ENCODE peak calls at places on chromosomes 6 and 20, in four cellular contexts. U is GM12878, X is HepG2, A is H1. H is an unnamed sample.

GRCh38 chr20:50412069-50412468 is 98.1 kb upstream of the PTPN1 start:
- DNase-seq in X (no peak), U (no peak), A (no peak), H (no peak)

GRCh38 chr20:5077761-5078387 is 41.9 kb downstream of the PCNA start:
- DNase-seq in A (no peak), U (no peak), X (no peak), H (no peak)

GRCh38 chr20:42484335-42484734 is 705.4 kb downstream of the PTPRT start:
- DNase-seq in U (no peak), X (no peak), A (no peak), H (no peak)

GRCh38 chr6:27040244-27041042 is 207.1 kb upstream of the PRSS16 start:
- DNase-seq in U (no peak), X (peak; percentile 66), A (no peak), H (no peak)

GRCh38 chr6:83605517-83605916 is 93.2 kb downstream of the PRSS35 start:
- DNase-seq in A (no peak), U (no peak), X (no peak), H (no peak)

GRCh38 chr6:170062904-170063220 is 228.0 kb downstream of the DLL1 start:
- DNase-seq in A (no peak), U (no peak), X (no peak), H (no peak)

GRCh38 chr6:158653577-158654354 is 3.9 kb downstream of the SYTL3 start:
- DNase-seq in A (no peak), U (peak; percentile 91), X (no peak), H (no peak)

GRCh38 chr20:9628166-9628565 is 113.8 kb downstream of the LAMP5 start:
- DNase-seq in X (no peak), U (no peak), A (no peak), H (no peak)

GRCh38 chr20:36717657-36718056 is 28.2 kb downstream of the NDRG3 start:
- DNase-seq in U (no peak), X (peak; percentile 45), A (no peak), H (no peak)

GRCh38 chr6:112335736-112336135 is 11.4 kb upstream of the RFPL4B start:
- DNase-seq in U (no peak), A (no peak), X (no peak), H (no peak)

GRCh38 chr20:8242066-8242465 is 110.0 kb downstream of the PLCB1 start:
- DNase-seq in X (no peak), U (no peak), A (no peak), H (no peak)

GRCh38 chr20:25018425-25018824 is 25.9 kb upstream of the APMAP start:
- DNase-seq in U (no peak), X (no peak), A (no peak), H (no peak)

GRCh38 chr6:115360602-115361325 is 699.9 kb downstream of the FRK start:
- DNase-seq in X (no peak), U (no peak), A (no peak), H (no peak)

GRCh38 chr6:56370127-56370540 is 122.8 kb upstream of the COL21A1 start:
- DNase-seq in A (no peak), U (no peak), X (peak; percentile 87), H (no peak)

GRCh38 chr6:145529582-145529981 is 205.7 kb downstream of the EPM2A start:
- DNase-seq in X (no peak), A (no peak), U (no peak), H (no peak)

GRCh38 chr20:62776692-62777527 is 19.4 kb upstream of the MRGBP start:
- DNase-seq in A (no peak), U (peak; percentile 21), X (peak; percentile 58), H (no peak)

GRCh38 chr6:154161689-154162088 is 122.6 kb downstream of the OPRM1 start:
- DNase-seq in A (no peak), U (peak; percentile 66), X (no peak), H (no peak)

GRCh38 chr6:166906376-166907044 is 49.8 kb downstream of the RNASET2 start:
- DNase-seq in U (no peak), A (no peak), X (no peak), H (no peak)

GRCh38 chr6:113619077-113619476 is 238.1 kb upstream of the MARCKS start:
- DNase-seq in A (no peak), U (no peak), X (no peak), H (no peak)

GRCh38 chr6:108115598-108116058 is 41.1 kb upstream of the OSTM1 start:
- DNase-seq in A (peak; percentile 68), X (peak; percentile 47), U (no peak), H (no peak)

GRCh38 chr6:35014786-35015185 is 125.7 kb downstream of the ANKS1A start:
- DNase-seq in A (no peak), U (no peak), X (peak; percentile 61), H (no peak)

GRCh38 chr6:35016417-35017221 is 124.5 kb downstream of the TCP11 start:
- DNase-seq in U (no peak), A (no peak), X (no peak), H (no peak)

GRCh38 chr6:35014341-35014740 is 125.3 kb downstream of the ANKS1A start:
- DNase-seq in A (no peak), X (no peak), U (no peak), H (no peak)

GRCh38 chr6:35015996-35016395 is 125.1 kb downstream of the TCP11 start:
- DNase-seq in X (no peak), U (no peak), A (no peak), H (no peak)

GRCh38 chr6:35015476-35015875 is 125.7 kb downstream of the TCP11 start:
- DNase-seq in X (no peak), A (peak; percentile 29), U (no peak), H (no peak)
- H3K9ac ChIP-seq in X (no peak overlapping the region), A (no peak overlapping the region), U (no peak overlapping the region), H (no peak overlapping the region)

GRCh38 chr6:116376149-116376548 is 5.4 kb downstream of the DSE start:
- DNase-seq in U (no peak), A (no peak), X (no peak), H (no peak)
- H3K4me1 ChIP-seq in U (peaks cover 16% of the 10 kb centered on the region), A (no peaks in the 10 kb centered on the region), X (peaks cover 7% of the 10 kb centered on the region), H (no peaks in the 10 kb centered on the region)

GRCh38 chr20:37992802-37993538 is 40.3 kb downstream of the TTI1 start:
- DNase-seq in X (peak; percentile 55), U (no peak), A (no peak), H (no peak)
- TF ChIP-seq SUZ12 in X (no peak), U (no peak), A (no peak), H (no peak)

DNA sequence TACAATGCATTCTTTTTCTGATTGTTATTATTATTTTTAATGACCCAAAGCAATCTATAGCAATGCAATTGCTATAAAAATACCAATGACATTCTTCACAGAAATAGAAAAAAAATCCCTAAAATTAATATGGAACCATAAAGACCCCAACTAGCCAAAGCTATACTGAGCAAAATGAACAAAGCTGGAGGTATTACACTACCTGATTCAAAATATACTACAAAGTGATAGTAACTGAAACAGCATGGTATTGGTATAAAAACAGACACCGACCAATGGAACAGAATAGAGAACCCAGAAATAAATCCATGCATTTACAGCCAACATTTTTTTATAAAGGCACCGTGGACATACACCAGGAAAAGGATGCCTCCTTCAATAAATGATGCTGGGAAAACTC is 60.5 kb upstream of the EEF1A1 start:
- DNase-seq in U (no peak), X (no peak), A (no peak), H (no peak)
- H3K9ac ChIP-seq in U (no peak overlapping the region), X (peak overlapping the region; percentile 91), A (no peak overlapping the region), H (peak overlapping the region; percentile 74)

GRCh38 chr20:57627339-57627738 is 7.1 kb upstream of the ZBP1 start:
- DNase-seq in A (peak; percentile 29), U (no peak), X (no peak), H (no peak)

GRCh38 chr20:57625181-57625958 is 5.1 kb upstream of the ZBP1 start:
- DNase-seq in U (no peak), X (no peak), A (peak; percentile 1), H (no peak)

GRCh38 chr20:57629976-57630525 is 9.8 kb upstream of the ZBP1 start:
- DNase-seq in X (no peak), U (no peak), A (peak; percentile 3), H (no peak)

GRCh38 chr20:57625978-57626377 is 5.8 kb upstream of the ZBP1 start:
- DNase-seq in U (no peak), A (no peak), X (no peak), H (no peak)

DNA sequence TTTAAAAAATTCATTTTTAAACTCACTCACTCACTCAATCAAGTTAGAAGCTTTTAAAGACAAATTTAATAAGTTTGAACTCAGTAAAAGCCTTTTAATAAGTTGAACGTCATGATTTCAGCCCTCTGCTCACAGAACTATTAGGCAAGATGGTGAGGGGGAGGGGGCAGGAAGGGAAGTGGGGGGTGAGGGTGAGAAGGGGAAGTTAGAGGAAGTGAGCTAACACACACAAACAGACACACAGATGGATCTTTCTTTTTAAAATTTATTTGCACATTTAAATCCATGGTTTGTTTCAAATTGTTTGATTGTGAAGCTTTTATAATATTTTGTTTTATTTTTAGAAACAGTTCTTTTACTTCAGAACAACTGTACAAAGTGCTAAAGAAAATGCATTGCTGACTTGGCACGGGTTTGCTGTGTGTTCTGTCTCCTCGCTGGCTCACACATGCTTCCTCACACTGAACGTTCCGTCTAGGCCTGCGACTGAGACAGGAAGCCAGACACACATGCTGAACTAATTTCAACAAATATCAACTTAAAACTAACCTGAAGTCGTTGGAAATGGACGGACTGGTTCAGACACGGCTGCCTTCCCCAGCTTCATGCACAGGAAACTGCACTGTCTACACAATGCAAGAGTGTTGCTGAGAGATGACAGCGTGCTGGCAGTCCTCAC is 7.9 kb upstream of the ZBP1 start:
- DNase-seq in U (no peak), A (peak; percentile 1), X (no peak), H (no peak)
- H3K4me1 ChIP-seq in U (no peaks in the 10 kb centered on the region), A (no peaks in the 10 kb centered on the region), X (no peaks in the 10 kb centered on the region), H (no peaks in the 10 kb centered on the region)

GRCh38 chr6:53418288-53418687 is 69.5 kb upstream of the ELOVL5 start:
- DNase-seq in A (no peak), U (no peak), X (no peak), H (no peak)
- TF ChIP-seq SUZ12 in A (no peak), U (no peak), X (no peak), H (no peak)

DNA sequence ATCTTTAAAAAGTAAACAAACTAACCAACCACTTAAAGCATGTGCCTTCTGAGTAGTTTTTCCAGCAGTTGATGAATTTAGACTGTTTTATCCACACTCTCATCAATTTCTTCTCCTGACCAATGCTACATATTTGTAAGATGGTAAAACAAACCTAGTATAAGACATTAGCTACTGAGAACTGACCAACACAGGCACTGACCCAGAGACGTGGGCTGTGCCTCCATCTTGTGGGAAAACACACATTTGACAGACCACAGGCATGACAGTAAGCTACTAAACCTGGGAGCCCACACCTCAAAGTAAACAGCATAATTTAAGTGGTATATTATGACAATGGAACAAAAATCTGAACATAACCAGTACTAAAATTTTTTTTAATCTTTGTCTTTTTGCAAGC is 121.4 kb upstream of the NRSN1 start:
- DNase-seq in U (no peak), A (no peak), X (no peak), H (no peak)
- H3K9ac ChIP-seq in U (no peak overlapping the region), A (no peak overlapping the region), X (no peak overlapping the region), H (no peak overlapping the region)

GRCh38 chr20:57124346-57124745 is 142.1 kb downstream of the BMP7 start:
- DNase-seq in X (no peak), A (no peak), U (no peak), H (no peak)
- H3K4me1 ChIP-seq in X (peaks cover 1% of the 10 kb centered on the region), A (no peaks in the 10 kb centered on the region), U (no peaks in the 10 kb centered on the region), H (peaks cover 26% of the 10 kb centered on the region)

GRCh38 chr6:89970609-89971337 is 76.5 kb downstream of the GJA10 start:
- DNase-seq in A (no peak), U (no peak), X (peak; percentile 37), H (peak; percentile 3)
- TF ChIP-seq SUZ12 in A (no peak), U (no peak), X (no peak), H (no peak)

GRCh38 chr6:117463762-117464665 is 18.5 kb upstream of the DCBLD1 start:
- DNase-seq in X (no peak), U (no peak), A (no peak), H (no peak)
- H3K9ac ChIP-seq in X (no peak overlapping the region), U (no peak overlapping the region), A (no peak overlapping the region), H (no peak overlapping the region)